ENCODE peak calls at places on chromosomes 11 and 22, in six cellular contexts. One of them, this sample, is unnamed.

GRCh38 chr22:20156611-20157415 is 6.0 kb upstream of the CCDC188 start:
- DNase-seq in nephron progenitor cell: peak; percentile 97
- DNase-seq in cardiac fibroblast: peak; percentile 78
- DNase-seq in NCI-H1436: peak; percentile 75
- DNase-seq in kidney tubule cell: peak; percentile 76
- DNase-seq in sigmoid colon: peak; percentile 92
- DNase-seq in this sample: peak; percentile 32

GRCh38 chr22:34111210-34111824 is 191.0 kb upstream of the LARGE1 start:
- DNase-seq in nephron progenitor cell: peak; percentile 46
- DNase-seq in cardiac fibroblast: peak; percentile 40
- DNase-seq in NCI-H1436: no peak
- DNase-seq in kidney tubule cell: peak; percentile 44
- DNase-seq in sigmoid colon: peak; percentile 64
- DNase-seq in this sample: no peak

GRCh38 chr11:76610871-76611475 is 59.6 kb downstream of the LRRC32 start:
- DNase-seq in nephron progenitor cell: peak; percentile 33
- DNase-seq in cardiac fibroblast: no peak
- DNase-seq in NCI-H1436: no peak
- DNase-seq in kidney tubule cell: no peak
- DNase-seq in sigmoid colon: peak; percentile 66
- DNase-seq in this sample: no peak

GRCh38 chr11:44246726-44247125 is 63.2 kb downstream of the ALX4 start:
- DNase-seq in nephron progenitor cell: no peak
- DNase-seq in cardiac fibroblast: peak; percentile 56
- DNase-seq in NCI-H1436: no peak
- DNase-seq in kidney tubule cell: no peak
- DNase-seq in sigmoid colon: no peak
- DNase-seq in this sample: no peak

GRCh38 chr11:60951909-60952741 is at the start of gene SLC15A3:
- DNase-seq in nephron progenitor cell: peak; percentile 46
- DNase-seq in cardiac fibroblast: peak; percentile 51
- DNase-seq in NCI-H1436: no peak
- DNase-seq in kidney tubule cell: peak; percentile 37
- DNase-seq in sigmoid colon: peak; percentile 87
- DNase-seq in this sample: no peak

GRCh38 chr11:116535120-116535519 is 237.7 kb downstream of the BUD13 start:
- DNase-seq in nephron progenitor cell: no peak
- DNase-seq in cardiac fibroblast: no peak
- DNase-seq in NCI-H1436: no peak
- DNase-seq in kidney tubule cell: no peak
- DNase-seq in sigmoid colon: peak; percentile 38
- DNase-seq in this sample: no peak

GRCh38 chr11:50247309-50247874 is 214.7 kb downstream of the OR4C45 start:
- DNase-seq in nephron progenitor cell: no peak
- DNase-seq in cardiac fibroblast: no peak
- DNase-seq in NCI-H1436: no peak
- DNase-seq in kidney tubule cell: no peak
- DNase-seq in sigmoid colon: peak; percentile 56
- DNase-seq in this sample: no peak

GRCh38 chr11:122201126-122201525 is 85.1 kb upstream of the BLID start:
- DNase-seq in nephron progenitor cell: no peak
- DNase-seq in cardiac fibroblast: no peak
- DNase-seq in NCI-H1436: no peak
- DNase-seq in kidney tubule cell: no peak
- DNase-seq in sigmoid colon: no peak
- DNase-seq in this sample: no peak

GRCh38 chr22:26883393-26883792 is 226.0 kb downstream of the MIAT start:
- DNase-seq in nephron progenitor cell: no peak
- DNase-seq in cardiac fibroblast: no peak
- DNase-seq in NCI-H1436: no peak
- DNase-seq in kidney tubule cell: no peak
- DNase-seq in sigmoid colon: no peak
- DNase-seq in this sample: no peak

GRCh38 chr22:50523806-50524663 is 1.4 kb downstream of the SCO2 start:
- DNase-seq in nephron progenitor cell: no peak
- DNase-seq in cardiac fibroblast: no peak
- DNase-seq in NCI-H1436: no peak
- DNase-seq in kidney tubule cell: no peak
- DNase-seq in sigmoid colon: peak; percentile 69
- DNase-seq in this sample: no peak

GRCh38 chr11:15695096-15695721 is 580.5 kb downstream of the INSC start:
- DNase-seq in nephron progenitor cell: no peak
- DNase-seq in cardiac fibroblast: no peak
- DNase-seq in NCI-H1436: peak; percentile 31
- DNase-seq in kidney tubule cell: no peak
- DNase-seq in sigmoid colon: no peak
- DNase-seq in this sample: no peak

GRCh38 chr22:35938226-35938625 is 90.4 kb downstream of the RBFOX2 start:
- DNase-seq in nephron progenitor cell: no peak
- DNase-seq in cardiac fibroblast: peak; percentile 22
- DNase-seq in NCI-H1436: no peak
- DNase-seq in kidney tubule cell: no peak
- DNase-seq in sigmoid colon: no peak
- DNase-seq in this sample: no peak

GRCh38 chr22:49352361-49353169 is 475.1 kb downstream of the BRD1 start:
- DNase-seq in nephron progenitor cell: no peak
- DNase-seq in cardiac fibroblast: no peak
- DNase-seq in NCI-H1436: no peak
- DNase-seq in kidney tubule cell: no peak
- DNase-seq in sigmoid colon: no peak
- DNase-seq in this sample: no peak

GRCh38 chr11:63510360-63511130 is 4.7 kb downstream of the LGALS12 start:
- DNase-seq in nephron progenitor cell: no peak
- DNase-seq in cardiac fibroblast: peak; percentile 61
- DNase-seq in NCI-H1436: no peak
- DNase-seq in kidney tubule cell: no peak
- DNase-seq in sigmoid colon: no peak
- DNase-seq in this sample: no peak

GRCh38 chr11:45041556-45041955 is 90.9 kb upstream of the TP53I11 start:
- DNase-seq in nephron progenitor cell: no peak
- DNase-seq in cardiac fibroblast: no peak
- DNase-seq in NCI-H1436: peak; percentile 83
- DNase-seq in kidney tubule cell: no peak
- DNase-seq in sigmoid colon: no peak
- DNase-seq in this sample: no peak

GRCh38 chr11:128424271-128424709 is 163.1 kb downstream of the ETS1 start:
- DNase-seq in nephron progenitor cell: peak; percentile 20
- DNase-seq in cardiac fibroblast: peak; percentile 20
- DNase-seq in NCI-H1436: no peak
- DNase-seq in kidney tubule cell: no peak
- DNase-seq in sigmoid colon: peak; percentile 87
- DNase-seq in this sample: no peak

GRCh38 chr11:118889796-118890195 is 6.1 kb downstream of the CXCR5 start:
- DNase-seq in nephron progenitor cell: no peak
- DNase-seq in cardiac fibroblast: peak; percentile 72
- DNase-seq in NCI-H1436: no peak
- DNase-seq in kidney tubule cell: peak; percentile 57
- DNase-seq in sigmoid colon: no peak
- DNase-seq in this sample: no peak

GRCh38 chr11:20051783-20052399 is 108.4 kb downstream of the DBX1 start:
- DNase-seq in nephron progenitor cell: no peak
- DNase-seq in cardiac fibroblast: no peak
- DNase-seq in NCI-H1436: no peak
- DNase-seq in kidney tubule cell: no peak
- DNase-seq in sigmoid colon: no peak
- DNase-seq in this sample: no peak

GRCh38 chr11:32400196-32400595 is 35.1 kb downstream of the WT1 start:
- DNase-seq in nephron progenitor cell: no peak
- DNase-seq in cardiac fibroblast: peak; percentile 77
- DNase-seq in NCI-H1436: no peak
- DNase-seq in kidney tubule cell: peak; percentile 46
- DNase-seq in sigmoid colon: no peak
- DNase-seq in this sample: no peak

GRCh38 chr11:69644071-69644961 is 3.4 kb downstream of the CCND1 start:
- DNase-seq in nephron progenitor cell: no peak
- DNase-seq in cardiac fibroblast: peak; percentile 91
- DNase-seq in NCI-H1436: no peak
- DNase-seq in kidney tubule cell: peak; percentile 91
- DNase-seq in sigmoid colon: peak; percentile 86
- DNase-seq in this sample: no peak

GRCh38 chr22:45897736-45898135 is 79.2 kb downstream of the WNT7B start:
- DNase-seq in nephron progenitor cell: no peak
- DNase-seq in cardiac fibroblast: no peak
- DNase-seq in NCI-H1436: no peak
- DNase-seq in kidney tubule cell: no peak
- DNase-seq in sigmoid colon: no peak
- DNase-seq in this sample: no peak

GRCh38 chr22:43438666-43439347 is 27.0 kb downstream of the MPPED1 start:
- DNase-seq in nephron progenitor cell: no peak
- DNase-seq in cardiac fibroblast: no peak
- DNase-seq in NCI-H1436: no peak
- DNase-seq in kidney tubule cell: no peak
- DNase-seq in sigmoid colon: no peak
- DNase-seq in this sample: no peak

GRCh38 chr22:32083000-32083399 is 39.9 kb downstream of the SLC5A1 start:
- DNase-seq in nephron progenitor cell: no peak
- DNase-seq in cardiac fibroblast: no peak
- DNase-seq in NCI-H1436: no peak
- DNase-seq in kidney tubule cell: no peak
- DNase-seq in sigmoid colon: no peak
- DNase-seq in this sample: no peak

GRCh38 chr11:104073950-104074349 is 37.5 kb downstream of the DDI1 start:
- DNase-seq in nephron progenitor cell: no peak
- DNase-seq in cardiac fibroblast: peak; percentile 5
- DNase-seq in NCI-H1436: no peak
- DNase-seq in kidney tubule cell: peak; percentile 55
- DNase-seq in sigmoid colon: no peak
- DNase-seq in this sample: no peak